ENCODE peak calls at places on chromosome 2, in five cellular contexts. One of them, this sample, is unnamed.

GRCh38 chr2:37604716-37605115 is 66.7 kb downstream of the CDC42EP3 start:
- DNase-seq in PC-9: no peak
- DNase-seq in BJ: no peak
- DNase-seq in foreskin fibroblast: no peak
- DNase-seq in body of pancreas: no peak
- DNase-seq in this sample: no peak

GRCh38 chr2:100240386-100240785 is 81.9 kb downstream of the LONRF2 start:
- DNase-seq in PC-9: no peak
- DNase-seq in BJ: no peak
- DNase-seq in foreskin fibroblast: no peak
- DNase-seq in body of pancreas: no peak
- DNase-seq in this sample: no peak

GRCh38 chr2:235330775-235331438 is 162.9 kb upstream of the AGAP1 start:
- DNase-seq in PC-9: peak
- DNase-seq in BJ: peak
- DNase-seq in foreskin fibroblast: peak
- DNase-seq in body of pancreas: no peak
- DNase-seq in this sample: peak

GRCh38 chr2:113887393-113887792 is 2.5 kb upstream of the ACTR3 start:
- DNase-seq in PC-9: no peak
- DNase-seq in BJ: no peak
- DNase-seq in foreskin fibroblast: no peak
- DNase-seq in body of pancreas: no peak
- DNase-seq in this sample: no peak

GRCh38 chr2:127891806-127892205 is 6.0 kb upstream of the AMMECR1L start:
- DNase-seq in PC-9: no peak
- DNase-seq in BJ: no peak
- DNase-seq in foreskin fibroblast: no peak
- DNase-seq in body of pancreas: peak
- DNase-seq in this sample: no peak

GRCh38 chr2:197803033-197803444 is 1.4 kb upstream of the PLCL1 start:
- DNase-seq in PC-9: no peak
- DNase-seq in BJ: no peak
- DNase-seq in foreskin fibroblast: peak
- DNase-seq in body of pancreas: peak
- DNase-seq in this sample: no peak

GRCh38 chr2:20839052-20839451 is 16.2 kb upstream of the LDAH start:
- DNase-seq in PC-9: no peak
- DNase-seq in BJ: no peak
- DNase-seq in foreskin fibroblast: no peak
- DNase-seq in body of pancreas: no peak
- DNase-seq in this sample: no peak

GRCh38 chr2:42128731-42129486 is 40.2 kb upstream of the EML4 start:
- DNase-seq in PC-9: no peak
- DNase-seq in BJ: peak
- DNase-seq in foreskin fibroblast: peak
- DNase-seq in body of pancreas: no peak
- DNase-seq in this sample: no peak

GRCh38 chr2:29113891-29114321 is 1.3 kb upstream of the CLIP4 start:
- DNase-seq in PC-9: peak
- DNase-seq in BJ: peak
- DNase-seq in foreskin fibroblast: peak
- DNase-seq in body of pancreas: peak
- DNase-seq in this sample: no peak

GRCh38 chr2:150479075-150479915 is 8.2 kb downstream of the RND3 start:
- DNase-seq in PC-9: peak
- DNase-seq in BJ: no peak
- DNase-seq in foreskin fibroblast: no peak
- DNase-seq in body of pancreas: no peak
- DNase-seq in this sample: peak

GRCh38 chr2:167253025-167253424 is 364.7 kb downstream of the XIRP2 start:
- DNase-seq in PC-9: no peak
- DNase-seq in BJ: no peak
- DNase-seq in foreskin fibroblast: no peak
- DNase-seq in body of pancreas: no peak
- DNase-seq in this sample: no peak

GRCh38 chr2:30425326-30425725 is 21.7 kb upstream of the LCLAT1 start:
- DNase-seq in PC-9: no peak
- DNase-seq in BJ: no peak
- DNase-seq in foreskin fibroblast: peak
- DNase-seq in body of pancreas: no peak
- DNase-seq in this sample: no peak

GRCh38 chr2:231099918-231100317 is 24.9 kb downstream of the HTR2B start:
- DNase-seq in PC-9: no peak
- DNase-seq in BJ: no peak
- DNase-seq in foreskin fibroblast: no peak
- DNase-seq in body of pancreas: no peak
- DNase-seq in this sample: no peak

GRCh38 chr2:238484522-238485452 is 58.1 kb downstream of the ASB1 start:
- DNase-seq in PC-9: no peak
- DNase-seq in BJ: no peak
- DNase-seq in foreskin fibroblast: no peak
- DNase-seq in body of pancreas: no peak
- DNase-seq in this sample: no peak

GRCh38 chr2:85246348-85246747 is 81.4 kb downstream of the TGOLN2 start:
- DNase-seq in PC-9: no peak
- DNase-seq in BJ: no peak
- DNase-seq in foreskin fibroblast: no peak
- DNase-seq in body of pancreas: no peak
- DNase-seq in this sample: no peak

GRCh38 chr2:238389985-238390682 is 36.6 kb upstream of the ASB1 start:
- DNase-seq in PC-9: no peak
- DNase-seq in BJ: no peak
- DNase-seq in foreskin fibroblast: no peak
- DNase-seq in body of pancreas: peak
- DNase-seq in this sample: peak

GRCh38 chr2:2796207-2796606 is 465.1 kb upstream of the MYT1L start:
- DNase-seq in PC-9: no peak
- DNase-seq in BJ: no peak
- DNase-seq in foreskin fibroblast: no peak
- DNase-seq in body of pancreas: no peak
- DNase-seq in this sample: no peak

GRCh38 chr2:155145758-155146229 is 447.3 kb downstream of the KCNJ3 start:
- DNase-seq in PC-9: no peak
- DNase-seq in BJ: no peak
- DNase-seq in foreskin fibroblast: no peak
- DNase-seq in body of pancreas: no peak
- DNase-seq in this sample: no peak

GRCh38 chr2:121471571-121472464 is 58.9 kb upstream of the RNU4ATAC start:
- DNase-seq in PC-9: no peak
- DNase-seq in BJ: peak
- DNase-seq in foreskin fibroblast: no peak
- DNase-seq in body of pancreas: no peak
- DNase-seq in this sample: no peak

GRCh38 chr2:206713770-206714169 is 4.4 kb downstream of the DYTN start:
- DNase-seq in PC-9: no peak
- DNase-seq in BJ: no peak
- DNase-seq in foreskin fibroblast: no peak
- DNase-seq in body of pancreas: no peak
- DNase-seq in this sample: no peak

GRCh38 chr2:182324665-182325064 is 102.2 kb downstream of the PDE1A start:
- DNase-seq in PC-9: no peak
- DNase-seq in BJ: no peak
- DNase-seq in foreskin fibroblast: peak
- DNase-seq in body of pancreas: no peak
- DNase-seq in this sample: no peak

GRCh38 chr2:8515390-8515761 is 166.5 kb upstream of the ID2 start:
- DNase-seq in PC-9: no peak
- DNase-seq in BJ: no peak
- DNase-seq in foreskin fibroblast: no peak
- DNase-seq in body of pancreas: peak
- DNase-seq in this sample: no peak

GRCh38 chr2:152322222-152322621 is 12.8 kb upstream of the FMNL2 start:
- DNase-seq in PC-9: no peak
- DNase-seq in BJ: no peak
- DNase-seq in foreskin fibroblast: no peak
- DNase-seq in body of pancreas: no peak
- DNase-seq in this sample: no peak

GRCh38 chr2:11976090-11976489 is 229.7 kb downstream of the LPIN1 start:
- DNase-seq in PC-9: no peak
- DNase-seq in BJ: no peak
- DNase-seq in foreskin fibroblast: no peak
- DNase-seq in body of pancreas: no peak
- DNase-seq in this sample: no peak

GRCh38 chr2:97723156-97724072 is 10.0 kb downstream of the ZAP70 start:
- DNase-seq in PC-9: no peak
- DNase-seq in BJ: no peak
- DNase-seq in foreskin fibroblast: no peak
- DNase-seq in body of pancreas: no peak
- DNase-seq in this sample: no peak

GRCh38 chr2:160920791-160921303 is 239.4 kb upstream of the TANK start:
- DNase-seq in PC-9: no peak
- DNase-seq in BJ: peak
- DNase-seq in foreskin fibroblast: peak
- DNase-seq in body of pancreas: peak
- DNase-seq in this sample: no peak

GRCh38 chr2:127067620-127068350 is 39.2 kb downstream of the BIN1 start:
- DNase-seq in PC-9: peak
- DNase-seq in BJ: no peak
- DNase-seq in foreskin fibroblast: no peak
- DNase-seq in body of pancreas: peak
- DNase-seq in this sample: no peak

GRCh38 chr2:169711751-169712509 is 17.7 kb downstream of the PHOSPHO2 start:
- DNase-seq in PC-9: no peak
- DNase-seq in BJ: no peak
- DNase-seq in foreskin fibroblast: no peak
- DNase-seq in body of pancreas: no peak
- DNase-seq in this sample: no peak

GRCh38 chr2:138948070-138948539 is 167.9 kb upstream of the NXPH2 start:
- DNase-seq in PC-9: peak
- DNase-seq in BJ: peak
- DNase-seq in foreskin fibroblast: peak
- DNase-seq in body of pancreas: peak
- DNase-seq in this sample: peak

GRCh38 chr2:23020659-23021058 is 364.3 kb upstream of the KLHL29 start:
- DNase-seq in PC-9: no peak
- DNase-seq in BJ: no peak
- DNase-seq in foreskin fibroblast: no peak
- DNase-seq in body of pancreas: no peak
- DNase-seq in this sample: no peak

DNA sequence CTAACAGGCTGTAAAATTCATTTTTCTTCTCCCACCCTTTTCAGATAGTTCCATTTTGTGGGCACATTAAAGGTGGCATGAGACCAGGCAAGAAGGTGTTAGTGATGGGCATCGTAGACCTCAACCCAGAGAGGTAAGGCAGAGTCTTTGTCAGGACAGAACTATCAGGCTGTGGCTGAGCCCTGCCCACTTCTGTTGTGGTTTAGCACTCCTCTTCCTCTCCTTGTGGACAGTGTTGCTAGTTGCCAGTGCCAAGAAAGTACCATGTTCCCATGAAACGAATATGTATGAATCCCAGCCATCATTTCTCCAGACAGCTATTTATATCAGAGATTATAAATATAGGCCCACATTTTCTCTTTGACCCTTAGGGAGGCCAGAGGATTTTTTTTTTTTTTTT is 1.6 kb downstream of the LGALSL start:
- DNase-seq in PC-9: no peak
- DNase-seq in BJ: no peak
- DNase-seq in foreskin fibroblast: no peak
- DNase-seq in body of pancreas: no peak
- DNase-seq in this sample: no peak
- H3K4me3 ChIP-seq in PC-9: peak
- H3K4me3 ChIP-seq in BJ: no peak
- H3K4me3 ChIP-seq in foreskin fibroblast: no peak
- H3K4me3 ChIP-seq in body of pancreas: no peak
- H3K4me3 ChIP-seq in this sample: peak

GRCh38 chr2:158936978-158937377 is 31.5 kb upstream of the TANC1 start:
- DNase-seq in PC-9: no peak
- DNase-seq in BJ: peak
- DNase-seq in foreskin fibroblast: peak
- DNase-seq in body of pancreas: no peak
- DNase-seq in this sample: peak

GRCh38 chr2:158931577-158931976 is 36.9 kb upstream of the TANC1 start:
- DNase-seq in PC-9: no peak
- DNase-seq in BJ: no peak
- DNase-seq in foreskin fibroblast: peak
- DNase-seq in body of pancreas: no peak
- DNase-seq in this sample: no peak

GRCh38 chr2:158940356-158940755 is 28.1 kb upstream of the TANC1 start:
- DNase-seq in PC-9: no peak
- DNase-seq in BJ: no peak
- DNase-seq in foreskin fibroblast: no peak
- DNase-seq in body of pancreas: no peak
- DNase-seq in this sample: no peak

GRCh38 chr2:158932246-158932645 is 36.2 kb upstream of the TANC1 start:
- DNase-seq in PC-9: no peak
- DNase-seq in BJ: no peak
- DNase-seq in foreskin fibroblast: no peak
- DNase-seq in body of pancreas: no peak
- DNase-seq in this sample: no peak

DNA sequence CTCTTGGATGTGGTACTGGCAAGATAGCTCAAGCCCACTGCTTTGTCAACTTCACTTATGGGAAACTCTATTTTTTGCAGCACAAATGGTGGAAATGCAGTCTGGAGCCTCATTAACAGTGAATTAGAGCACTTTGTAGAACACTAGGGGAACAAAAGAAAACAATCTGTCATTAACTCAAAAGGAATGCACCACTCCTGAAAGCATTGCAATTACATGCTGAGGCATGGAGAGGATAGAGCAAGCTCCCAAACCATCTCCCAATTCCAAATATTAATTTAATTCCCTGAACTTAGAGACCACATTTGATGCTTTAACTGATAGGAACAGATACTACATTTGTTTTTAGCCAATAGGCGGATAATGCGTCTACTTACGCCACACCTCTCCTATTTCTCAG is 32.8 kb upstream of the TANC1 start:
- DNase-seq in PC-9: no peak
- DNase-seq in BJ: no peak
- DNase-seq in foreskin fibroblast: no peak
- DNase-seq in body of pancreas: no peak
- DNase-seq in this sample: no peak
- H3K4me3 ChIP-seq in PC-9: no peak
- H3K4me3 ChIP-seq in BJ: no peak
- H3K4me3 ChIP-seq in foreskin fibroblast: no peak
- H3K4me3 ChIP-seq in body of pancreas: no peak
- H3K4me3 ChIP-seq in this sample: no peak

DNA sequence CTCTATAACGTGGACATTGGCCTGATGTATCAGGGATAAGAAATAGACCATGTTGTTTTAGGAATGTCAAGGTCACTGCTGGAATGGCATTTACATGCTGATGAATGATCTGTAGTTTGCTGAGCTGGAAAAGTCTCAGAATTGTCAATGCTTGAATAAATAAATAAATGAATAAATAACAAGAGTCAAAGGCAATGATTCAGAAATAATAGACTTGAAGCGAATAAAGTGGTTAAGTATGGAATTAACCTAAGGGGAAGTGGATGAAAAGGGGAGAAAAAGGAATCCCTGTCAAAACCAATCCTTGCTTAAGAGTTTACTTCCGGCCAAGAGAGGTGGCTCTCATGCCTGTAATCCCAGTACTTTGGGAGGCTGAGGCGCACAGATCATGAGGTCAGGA is 1620.0 kb downstream of the SUCLG1 start:
- DNase-seq in PC-9: no peak
- DNase-seq in BJ: no peak
- DNase-seq in foreskin fibroblast: no peak
- DNase-seq in body of pancreas: no peak
- DNase-seq in this sample: no peak
- H3K4me3 ChIP-seq in PC-9: no peak
- H3K4me3 ChIP-seq in BJ: no peak
- H3K4me3 ChIP-seq in foreskin fibroblast: no peak
- H3K4me3 ChIP-seq in body of pancreas: no peak
- H3K4me3 ChIP-seq in this sample: no peak

GRCh38 chr2:172080641-172081230 is 4.6 kb upstream of the DLX1 start:
- DNase-seq in PC-9: no peak
- DNase-seq in BJ: no peak
- DNase-seq in foreskin fibroblast: no peak
- DNase-seq in body of pancreas: no peak
- DNase-seq in this sample: no peak
- H3K4me3 ChIP-seq in PC-9: no peak
- H3K4me3 ChIP-seq in BJ: no peak
- H3K4me3 ChIP-seq in foreskin fibroblast: no peak
- H3K4me3 ChIP-seq in body of pancreas: no peak
- H3K4me3 ChIP-seq in this sample: no peak

This sample was measured in keratinocyte.